ENCODE peak calls at places on chromosomes 3 and 15, in nine cellular contexts. X, K, S, I, U, Z, H, V and N are unnamed samples. For H3K4me1, the result is how much of the 10 kb centered on the place peaks cover.

GRCh38 chr3:151403246-151403645 is 18.7 kb upstream of the P2RY12 start:
- DNase-seq in K (peak), U (no peak), V (no peak), Z (no peak), H (no peak), I (no peak), X (no peak), S (no peak), N (no peak)

GRCh38 chr3:119586707-119587317 is 7.5 kb downstream of the ADPRH start:
- DNase-seq in Z (no peak), H (no peak), V (no peak), K (no peak), I (no peak), U (no peak), X (no peak), S (no peak), N (no peak)

GRCh38 chr15:63238796-63239195 is 38.6 kb upstream of the APH1B start:
- DNase-seq in U (no peak), H (no peak), I (no peak), Z (peak), V (no peak), S (no peak), K (peak), X (no peak), N (no peak)

GRCh38 chr15:48802867-48803266 is 8.0 kb downstream of the CEP152 start:
- DNase-seq in U (no peak), I (no peak), X (no peak), S (no peak), K (peak), V (no peak), Z (no peak), H (no peak), N (no peak)

GRCh38 chr3:185976977-185977678 is 39.3 kb upstream of the TRA2B start:
- DNase-seq in U (peak), I (peak), V (peak), H (peak), Z (peak), X (peak), K (peak), S (peak), N (peak)

GRCh38 chr15:88104357-88104756 is 152.2 kb downstream of the NTRK3 start:
- DNase-seq in I (no peak), K (no peak), U (no peak), H (no peak), V (peak), Z (no peak), X (no peak), S (no peak), N (no peak)

GRCh38 chr3:124787490-124788195 is 57.4 kb downstream of the UMPS start:
- DNase-seq in K (no peak), U (no peak), Z (no peak), H (no peak), V (no peak), I (no peak), S (no peak), X (no peak), N (no peak)

GRCh38 chr3:42674151-42674550 is 11.2 kb upstream of the KLHL40 start:
- DNase-seq in V (no peak), S (no peak), Z (no peak), X (no peak), K (peak), I (no peak), U (no peak), H (no peak), N (no peak)

GRCh38 chr3:157201648-157202278 is 41.8 kb upstream of the CCNL1 start:
- DNase-seq in K (peak), H (no peak), S (peak), V (peak), U (peak), Z (peak), I (peak), X (no peak), N (no peak)

GRCh38 chr15:95559875-95560394 is 770.6 kb upstream of the NR2F2 start:
- DNase-seq in V (no peak), Z (peak), I (peak), U (no peak), H (peak), K (peak), X (no peak), S (no peak), N (no peak)

GRCh38 chr15:73575636-73576247 is 57.4 kb downstream of the NPTN start:
- DNase-seq in X (no peak), U (no peak), I (no peak), V (no peak), H (peak), Z (no peak), K (no peak), S (no peak), N (no peak)

GRCh38 chr3:41932511-41932910 is 29.4 kb downstream of the ULK4 start:
- DNase-seq in X (no peak), H (no peak), S (no peak), I (no peak), Z (peak), U (peak), K (peak), V (no peak), N (no peak)

GRCh38 chr3:108041253-108041652 is 49.6 kb downstream of the CD47 start:
- DNase-seq in H (no peak), S (no peak), U (no peak), Z (no peak), I (no peak), V (no peak), X (no peak), K (no peak), N (no peak)

GRCh38 chr3:119810018-119810435 is 28.1 kb downstream of the NR1I2 start:
- DNase-seq in I (no peak), X (peak), V (peak), K (no peak), S (no peak), H (no peak), U (peak), Z (no peak), N (peak)

GRCh38 chr15:60299452-60300047 is 98.2 kb downstream of the ANXA2 start:
- DNase-seq in S (peak), K (peak), I (no peak), Z (no peak), U (no peak), X (no peak), V (no peak), H (no peak), N (peak)

GRCh38 chr3:185332026-185332735 is 30.8 kb upstream of the MAP3K13 start:
- DNase-seq in U (no peak), Z (peak), K (peak), X (no peak), S (no peak), H (no peak), I (peak), V (no peak), N (no peak)

GRCh38 chr3:124965413-124965812 is 30.9 kb upstream of the MUC13 start:
- DNase-seq in U (no peak), X (no peak), K (no peak), I (no peak), V (no peak), H (no peak), S (no peak), Z (no peak), N (no peak)

GRCh38 chr3:129060276-129061076 is at the start of gene GP9:
- DNase-seq in V (no peak), S (no peak), K (no peak), U (no peak), I (no peak), Z (no peak), X (no peak), H (no peak), N (no peak)

GRCh38 chr15:51065781-51066180 is 28.9 kb downstream of the TNFAIP8L3 start:
- DNase-seq in I (no peak), S (no peak), H (no peak), U (no peak), Z (no peak), V (no peak), X (no peak), K (no peak), N (no peak)

GRCh38 chr15:27776501-27776900 is 322.6 kb downstream of the OCA2 start:
- DNase-seq in I (no peak), K (no peak), S (no peak), U (no peak), Z (no peak), X (no peak), V (no peak), H (no peak), N (no peak)

GRCh38 chr3:32403663-32404062 is 12.0 kb downstream of the CMTM7 start:
- DNase-seq in I (no peak), V (no peak), X (no peak), K (no peak), H (no peak), U (no peak), S (no peak), Z (no peak), N (no peak)

GRCh38 chr15:34209421-34210282 is at the start of gene KATNBL1:
- DNase-seq in V (peak), S (peak), U (peak), I (peak), X (peak), H (peak), K (peak), Z (peak), N (peak)

DNA sequence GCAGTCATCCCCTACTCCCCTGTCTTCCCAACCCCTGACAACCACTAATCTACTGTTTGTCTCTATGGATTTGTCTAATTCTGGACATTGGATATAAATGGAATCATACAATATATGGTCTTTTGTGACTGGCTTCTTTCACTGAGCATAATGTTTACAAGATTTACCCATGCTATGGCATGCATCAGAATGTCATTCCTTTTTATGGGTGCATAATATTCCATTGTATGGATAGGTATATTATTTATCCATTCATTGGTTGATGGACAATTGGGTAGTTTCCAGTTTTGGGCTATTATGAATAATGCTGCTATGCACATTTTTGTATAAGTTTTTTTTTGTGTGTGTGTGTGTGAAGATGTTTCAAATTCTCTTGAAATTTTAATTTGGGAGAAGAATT is 16.6 kb upstream of the TTBK2 start:
- DNase-seq in K (no peak), I (no peak), Z (no peak), U (no peak), V (no peak), H (no peak), X (no peak), S (no peak), N (no peak)
- H3K4me1 ChIP-seq in K (under half), I (under half), Z (under half), U (under half), V (under half), H (under half), X (under half), S (under half), N (under half)

DNA sequence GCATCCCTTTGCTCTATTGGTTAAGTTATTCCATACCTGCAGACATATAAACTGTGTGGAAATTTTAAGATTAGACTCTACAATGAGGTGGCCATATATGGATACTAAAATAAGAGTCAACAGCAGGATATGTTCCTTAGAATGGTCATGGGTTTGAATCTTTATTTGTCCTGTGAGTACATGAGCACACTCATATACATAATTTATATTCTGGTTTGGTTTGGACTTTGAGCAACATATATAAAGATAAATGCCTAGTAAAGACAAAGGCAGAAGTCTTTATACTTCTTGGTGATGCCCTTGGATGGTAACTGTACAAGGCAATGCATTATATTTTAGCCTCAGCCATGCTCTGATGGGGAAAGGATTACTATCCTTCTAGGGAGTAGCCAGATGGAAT is 60.2 kb downstream of the HMG20A start:
- DNase-seq in X (no peak), H (no peak), S (no peak), K (no peak), V (no peak), Z (no peak), I (no peak), U (no peak), N (no peak)
- H3K27ac ChIP-seq in X (no peak), H (peak), S (no peak), K (no peak), V (no peak), Z (no peak), I (no peak), U (no peak), N (no peak)

GRCh38 chr3:161489390-161489789 is 7.2 kb upstream of the OTOL1 start:
- DNase-seq in X (no peak), Z (no peak), S (no peak), I (no peak), V (no peak), H (no peak), K (no peak), U (peak), N (no peak)
- H3K4me1 ChIP-seq in X (under half), Z (under half), S (under half), I (under half), V (under half), H (under half), K (under half), U (under half), N (under half)

GRCh38 chr3:66409771-66410355 is 91.0 kb downstream of the LRIG1 start:
- DNase-seq in K (no peak), X (no peak), U (no peak), I (no peak), V (no peak), S (no peak), H (peak), Z (no peak), N (no peak)
- H3K27ac ChIP-seq in K (no peak), X (no peak), U (peak), I (no peak), V (peak), S (peak), H (peak), Z (no peak), N (no peak)

DNA sequence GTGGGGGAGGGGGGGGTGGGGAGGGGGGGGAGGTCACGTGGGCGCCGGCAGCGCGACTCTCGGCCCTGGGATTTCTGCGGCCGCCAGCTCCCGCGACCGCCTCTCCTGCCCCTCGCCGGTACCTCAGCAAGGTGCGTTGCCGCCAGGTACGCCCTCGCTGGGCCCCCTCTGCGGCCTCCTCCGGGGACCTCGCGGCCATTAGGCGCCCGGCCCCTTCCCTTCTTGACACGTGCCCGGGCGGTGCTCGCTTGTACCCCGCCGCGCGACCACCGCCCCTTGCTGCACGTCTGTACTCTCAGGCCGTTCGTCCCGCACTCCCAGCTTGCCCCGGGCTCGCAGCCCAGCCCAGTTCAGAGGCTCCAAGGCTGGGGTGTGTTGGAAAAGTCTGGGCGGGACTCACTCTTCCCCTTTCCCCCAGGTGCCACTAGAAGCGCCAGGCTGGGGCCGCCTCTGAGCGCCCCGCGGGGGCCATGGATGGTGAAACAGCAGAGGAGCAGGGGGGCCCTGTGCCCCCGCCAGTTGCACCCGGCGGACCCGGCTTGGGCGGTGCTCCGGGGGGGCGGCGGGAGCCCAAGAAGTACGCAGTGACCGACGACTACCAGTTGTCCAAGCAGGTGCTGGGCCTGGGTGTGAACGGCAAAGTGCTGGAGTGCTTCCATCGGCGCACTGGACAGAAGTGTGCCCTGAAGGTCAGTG is at the start of gene MAPKAPK3:
- DNase-seq in I (no peak), K (peak), U (peak), V (peak), S (peak), X (peak), H (peak), Z (no peak), N (peak)
- H3K4me1 ChIP-seq in I (under half), K (half or more), U (under half), V (under half), S (under half), X (under half), H (half or more), Z (under half), N (under half)

DNA sequence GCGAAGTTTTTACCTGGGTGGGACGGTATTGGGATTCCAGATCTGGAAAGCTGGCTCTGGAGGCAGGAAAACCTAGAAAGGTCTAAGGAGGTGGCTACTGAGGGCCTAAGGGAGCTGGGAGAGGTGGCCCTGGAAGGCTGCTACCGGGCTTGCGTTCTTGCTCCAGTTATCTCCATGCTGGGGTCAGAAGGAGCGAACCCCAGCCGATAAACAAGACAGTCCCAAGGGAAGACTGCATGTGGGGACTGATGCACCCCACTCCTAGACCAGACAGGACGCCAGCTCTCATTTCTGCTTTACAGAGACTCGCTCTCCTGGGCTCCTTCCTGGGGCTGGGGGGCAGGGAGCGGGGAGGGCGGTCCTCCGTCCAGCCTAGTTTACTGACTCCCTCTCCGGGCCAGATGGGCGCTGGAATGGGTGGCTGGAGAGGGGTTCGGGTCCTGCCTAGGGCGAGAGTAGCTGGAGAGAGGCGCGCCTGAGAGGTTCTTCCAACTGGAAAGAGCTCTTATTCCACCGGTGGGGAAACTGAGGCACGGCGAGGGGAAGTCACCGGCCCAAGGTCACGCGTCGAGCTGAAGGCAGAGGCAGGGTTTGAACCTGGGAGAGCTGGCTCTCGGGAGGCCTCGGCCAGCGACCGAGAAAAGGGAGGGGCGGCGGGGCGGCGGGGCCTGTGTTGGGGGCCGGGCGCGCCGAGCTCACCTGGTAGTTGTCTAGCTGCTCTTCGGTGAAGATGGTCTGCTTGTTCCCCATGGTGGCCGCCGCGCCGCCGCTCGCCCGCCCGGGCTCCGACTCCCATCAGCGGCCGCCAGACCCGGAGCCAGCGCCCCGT is 565 bp downstream of the CIB2 start:
- DNase-seq in I (peak), H (no peak), U (peak), X (peak), K (no peak), Z (no peak), S (no peak), V (no peak), N (no peak)
- H3K27ac ChIP-seq in I (peak), H (peak), U (no peak), X (no peak), K (no peak), Z (no peak), S (no peak), V (peak), N (peak)

GRCh38 chr15:38516636-38517035 is 48.0 kb downstream of the RASGRP1 start:
- DNase-seq in I (no peak), K (no peak), H (no peak), X (no peak), U (no peak), Z (no peak), V (no peak), S (no peak), N (no peak)
- H3K4me1 ChIP-seq in I (under half), K (under half), H (under half), X (under half), U (half or more), Z (under half), V (under half), S (under half), N (under half)